ENCODE peak calls at places on chromosome 21, in six cellular contexts. L is K562, V is HepG2, Z is A549, G is IMR-90, D is GM12878. Q is an unnamed sample.

GRCh38 chr21:17513214-17514123 is 626 bp downstream of the CXADR start:
- DNase-seq in L (no peak), V (peak; percentile 16), Z (peak; percentile 21), G (no peak), D (no peak), Q (peak; percentile 74)

GRCh38 chr21:25133939-25134338 is 473.3 kb downstream of the MRPL39 start:
- DNase-seq in L (no peak), V (no peak), Z (no peak), G (peak; percentile 57), D (no peak), Q (no peak)

GRCh38 chr21:44390886-44391285 is 37.5 kb downstream of the TRPM2 start:
- DNase-seq in L (no peak), V (no peak), Z (no peak), G (no peak), D (no peak), Q (peak; percentile 11)

GRCh38 chr21:14630556-14631069 is 84.5 kb upstream of the SAMSN1 start:
- DNase-seq in L (peak; percentile 68), V (no peak), Z (no peak), G (no peak), D (no peak), Q (no peak)

GRCh38 chr21:44969965-44970755 is 30.3 kb downstream of the SLX9 start:
- DNase-seq in L (no peak), V (no peak), Z (no peak), G (peak; percentile 87), D (no peak), Q (no peak)

GRCh38 chr21:29730281-29730680 is 209.5 kb downstream of the GRIK1 start:
- DNase-seq in L (no peak), V (no peak), Z (no peak), G (no peak), D (no peak), Q (no peak)

GRCh38 chr21:25717491-25718139 is 17.1 kb downstream of the ATP5PF start:
- DNase-seq in L (peak; percentile 77), V (no peak), Z (peak; percentile 1), G (peak; percentile 51), D (no peak), Q (no peak)

GRCh38 chr21:10627316-10627863 is 106.0 kb downstream of the TPTE start:
- DNase-seq in L (no peak), V (no peak), Z (no peak), G (no peak), D (no peak), Q (no peak)

GRCh38 chr21:33289199-33289819 is 23.1 kb downstream of the IL10RB start:
- DNase-seq in L (no peak), V (no peak), Z (no peak), G (peak; percentile 47), D (no peak), Q (no peak)

GRCh38 chr21:33290441-33290840 is 24.3 kb downstream of the IL10RB start:
- DNase-seq in L (no peak), V (no peak), Z (no peak), G (no peak), D (no peak), Q (no peak)

GRCh38 chr21:33286076-33286475 is 19.9 kb downstream of the IL10RB start:
- DNase-seq in L (no peak), V (peak; percentile 38), Z (no peak), G (no peak), D (no peak), Q (no peak)

GRCh38 chr21:33291686-33292085 is 25.5 kb downstream of the IL10RB start:
- DNase-seq in L (no peak), V (no peak), Z (no peak), G (no peak), D (no peak), Q (no peak)

GRCh38 chr21:33286600-33287456 is 20.7 kb downstream of the IL10RB start:
- DNase-seq in L (no peak), V (peak; percentile 73), Z (peak; percentile 84), G (peak; percentile 70), D (no peak), Q (no peak)
- TF ChIP-seq SMC3 in L (no peak), V (no peak), Z (no peak), G (no peak), D (no peak), Q (no peak)

GRCh38 chr21:43355925-43356289 is 71.0 kb downstream of the SIK1 start:
- DNase-seq in L (peak; percentile 36), V (peak; percentile 80), Z (no peak), G (no peak), D (no peak), Q (no peak)
- TF ChIP-seq SMC3 in L (no peak), V (peak; percentile 68), Z (no peak), G (no peak), D (peak; percentile 20), Q (no peak)

GRCh38 chr21:46113497-46114176 is 15.7 kb downstream of the COL6A2 start:
- DNase-seq in L (no peak), V (no peak), Z (no peak), G (no peak), D (no peak), Q (peak; percentile 14)
- TF ChIP-seq SMC3 in L (no peak), V (no peak), Z (no peak), G (no peak), D (no peak), Q (no peak)

GRCh38 chr21:33027401-33028185 is 1.9 kb downstream of the OLIG2 start:
- DNase-seq in L (no peak), V (no peak), Z (no peak), G (no peak), D (no peak), Q (peak; percentile 50)

GRCh38 chr21:33026299-33026858 is 644 bp downstream of the OLIG2 start:
- DNase-seq in L (no peak), V (no peak), Z (no peak), G (no peak), D (no peak), Q (peak; percentile 35)

GRCh38 chr21:33028271-33028670 is 2.5 kb downstream of the OLIG2 start:
- DNase-seq in L (no peak), V (no peak), Z (no peak), G (no peak), D (no peak), Q (no peak)

GRCh38 chr21:33025471-33026298 is at the start of gene OLIG2:
- DNase-seq in L (no peak), V (no peak), Z (no peak), G (peak; percentile 16), D (no peak), Q (peak; percentile 49)

GRCh38 chr21:33026878-33027400 is 1.2 kb downstream of the OLIG2 start:
- DNase-seq in L (no peak), V (no peak), Z (peak; percentile 21), G (peak; percentile 12), D (no peak), Q (no peak)
- TF ChIP-seq SMC3 in L (no peak), V (no peak), Z (no peak), G (no peak), D (no peak), Q (no peak)

GRCh38 chr21:26888931-26889330 is 43.7 kb upstream of the ADAMTS1 start:
- DNase-seq in L (no peak), V (no peak), Z (no peak), G (no peak), D (no peak), Q (no peak)
- TF ChIP-seq SMC3 in L (no peak), V (no peak), Z (no peak), G (no peak), D (no peak), Q (no peak)